ENCODE peak calls at places on chromosomes 6 and 20, in five cellular contexts. H is suprapubic skin, G is sigmoid colon, N is H54, C is uterus. I is an unnamed sample.

GRCh38 chr6:136737343-136738177 is 54.7 kb downstream of the MAP3K5 start:
- DNase-seq in H (no peak), G (peak), N (no peak), C (peak), I (peak)

GRCh38 chr6:52596371-52597028 is 19.6 kb upstream of the TRAM2 start:
- DNase-seq in H (no peak), G (no peak), N (no peak), C (no peak), I (no peak)

GRCh38 chr6:138485586-138486248 is 13.6 kb downstream of the NHSL1 start:
- DNase-seq in H (no peak), G (no peak), N (no peak), C (no peak), I (no peak)

GRCh38 chr6:134034478-134034877 is 17.9 kb downstream of the SLC2A12 start:
- DNase-seq in H (no peak), G (no peak), N (no peak), C (no peak), I (no peak)

GRCh38 chr6:34425132-34425497 is 754 bp downstream of the RPS10 start:
- DNase-seq in H (no peak), G (no peak), N (no peak), C (no peak), I (peak)

GRCh38 chr20:62837790-62838458 is 21.1 kb downstream of the COL9A3 start:
- DNase-seq in H (peak), G (peak), N (no peak), C (no peak), I (no peak)

GRCh38 chr6:17393335-17394191 is at the start of gene CAP2:
- DNase-seq in H (peak), G (peak), N (peak), C (peak), I (no peak)

GRCh38 chr6:126285871-126286270 is 54.0 kb upstream of the CENPW start:
- DNase-seq in H (no peak), G (no peak), N (no peak), C (no peak), I (no peak)

GRCh38 chr6:134295953-134296553 is 21.9 kb downstream of the SGK1 start:
- DNase-seq in H (no peak), G (peak), N (peak), C (no peak), I (peak)

GRCh38 chr20:62239278-62239879 is 1.1 kb downstream of the OSBPL2 start:
- DNase-seq in H (no peak), G (no peak), N (no peak), C (no peak), I (peak)

GRCh38 chr6:158768396-158768795 is 50.8 kb downstream of the EZR start:
- DNase-seq in H (no peak), G (peak), N (no peak), C (no peak), I (no peak)

GRCh38 chr6:137731600-137731959 is 135.5 kb upstream of the TNFAIP3 start:
- DNase-seq in H (no peak), G (no peak), N (no peak), C (no peak), I (no peak)

GRCh38 chr6:12842658-12843057 is 126.1 kb downstream of the PHACTR1 start:
- DNase-seq in H (no peak), G (no peak), N (no peak), C (no peak), I (no peak)

GRCh38 chr20:251352-251751 is 6.2 kb upstream of the DEFB132 start:
- DNase-seq in H (no peak), G (no peak), N (no peak), C (no peak), I (no peak)

GRCh38 chr6:105759946-105760345 is 326.2 kb upstream of the PRDM1 start:
- DNase-seq in H (no peak), G (no peak), N (no peak), C (no peak), I (no peak)

GRCh38 chr20:24117386-24117785 is 128.8 kb upstream of the GGTLC1 start:
- DNase-seq in H (no peak), G (no peak), N (no peak), C (no peak), I (no peak)

GRCh38 chr6:27836783-27837635 is 75.2 kb downstream of the OR2B2 start:
- DNase-seq in H (no peak), G (peak), N (no peak), C (peak), I (peak)

GRCh38 chr20:60600036-60600435 is 641.8 kb downstream of the CDH26 start:
- DNase-seq in H (no peak), G (no peak), N (no peak), C (no peak), I (no peak)

GRCh38 chr6:165987483-165988305 is 180.0 kb downstream of the TBXT start:
- DNase-seq in H (peak), G (peak), N (peak), C (peak), I (no peak)
- TF ChIP-seq POLR2A in H (no peak), G (no peak), N (no peak), C (no peak), I (no peak)

GRCh38 chr20:32207626-32208498 is at the start of the genes PLAGL2 and POFUT1:
- DNase-seq in H (peak), G (peak), N (peak), C (peak), I (peak)
- TF ChIP-seq POLR2A in H (peak), G (peak), N (peak), C (peak), I (peak)

DNA sequence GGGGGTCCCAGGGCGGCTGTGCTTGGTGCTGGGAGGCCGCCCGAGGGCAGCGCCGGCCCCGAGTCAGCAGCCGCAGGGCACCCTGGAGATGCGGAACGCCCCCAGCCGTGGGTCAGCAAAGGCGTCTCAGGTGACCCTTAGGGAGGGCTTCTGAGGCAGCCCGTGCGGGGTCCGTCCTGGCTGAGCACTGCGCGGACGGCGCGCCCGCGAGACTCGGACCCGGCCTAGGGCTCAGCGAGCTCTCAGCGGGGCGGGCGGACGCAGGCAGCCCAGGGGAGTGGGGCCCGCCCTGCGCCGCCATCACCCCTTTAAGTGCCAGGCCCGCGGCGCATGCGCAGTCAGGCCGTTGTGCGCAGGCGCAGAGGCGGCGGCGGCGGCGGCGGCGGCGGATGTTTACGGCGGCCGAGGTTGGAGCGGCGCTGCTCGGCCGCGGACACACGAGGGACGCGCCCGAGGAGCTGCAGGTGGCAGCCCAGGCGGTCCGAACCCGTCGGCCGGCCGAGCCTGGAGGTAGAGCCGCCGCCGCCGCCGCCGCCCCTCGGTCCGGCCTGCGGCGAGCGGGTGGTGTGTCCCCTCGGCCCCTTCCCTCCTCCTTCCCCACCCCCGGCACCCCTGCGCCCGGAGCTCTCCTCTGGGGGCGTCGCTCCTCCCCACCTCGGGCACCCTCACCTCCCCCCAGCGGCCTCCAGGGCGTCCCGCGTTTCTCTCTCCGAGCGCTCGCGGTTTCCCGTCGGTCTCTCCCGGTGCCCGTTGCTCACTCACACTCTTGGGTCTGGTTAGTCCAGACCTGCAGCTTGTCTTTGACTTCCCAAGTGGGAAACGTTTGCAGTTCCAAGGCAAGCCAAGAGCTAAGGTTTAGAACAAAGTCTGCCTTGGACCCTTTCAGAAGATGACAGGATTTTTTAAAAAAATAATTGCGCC is at the start of gene PCMTD2:
- DNase-seq in H (peak), G (peak), N (peak), C (peak), I (peak)
- TF ChIP-seq POLR2A in H (peak), G (no peak), N (peak), C (peak), I (peak)

GRCh38 chr6:44041461-44042260 is 85.6 kb downstream of the MRPL14 start:
- DNase-seq in H (peak), G (peak), N (peak), C (peak), I (peak)
- TF ChIP-seq POLR2A in H (no peak), G (no peak), N (no peak), C (no peak), I (no peak)